ENCODE peak calls at places on chromosomes 6 and 20, in seven cellular contexts. F is ovary, H is cardiac fibroblast, Q is BE2C, X is left lung, E is cardiac muscle cell, K is thyroid gland. U is an unnamed sample.

GRCh38 chr6:46051962-46052361 is 36.3 kb upstream of the CLIC5 start:
- DNase-seq in F (no peak), H (peak; percentile 77), Q (no peak), X (no peak), E (no peak), K (no peak), U (no peak)

GRCh38 chr6:118869350-118869749 is 24.6 kb upstream of the ASF1A start:
- DNase-seq in F (no peak), H (no peak), Q (no peak), X (no peak), E (no peak), K (no peak), U (no peak)

GRCh38 chr6:52538252-52538905 is 38.5 kb downstream of the TRAM2 start:
- DNase-seq in F (no peak), H (no peak), Q (no peak), X (no peak), E (no peak), K (no peak), U (no peak)

GRCh38 chr20:45407067-45407745 is 883 bp upstream of the DBNDD2 start:
- DNase-seq in F (peak; percentile 58), H (peak; percentile 32), Q (no peak), X (peak; percentile 38), E (peak; percentile 82), K (peak; percentile 12), U (no peak)

GRCh38 chr20:23008673-23009072 is 26.4 kb upstream of the SSTR4 start:
- DNase-seq in F (no peak), H (no peak), Q (no peak), X (no peak), E (no peak), K (no peak), U (no peak)

GRCh38 chr20:48625136-48625900 is 202.5 kb downstream of the PREX1 start:
- DNase-seq in F (no peak), H (no peak), Q (no peak), X (no peak), E (no peak), K (no peak), U (no peak)

GRCh38 chr6:72048080-72048479 is 161.7 kb downstream of the RIMS1 start:
- DNase-seq in F (no peak), H (no peak), Q (no peak), X (no peak), E (no peak), K (no peak), U (no peak)

GRCh38 chr20:25510202-25510601 is 75.1 kb downstream of the NINL start:
- DNase-seq in F (no peak), H (no peak), Q (no peak), X (no peak), E (no peak), K (no peak), U (no peak)

GRCh38 chr6:137352859-137353258 is 133.7 kb upstream of the IFNGR1 start:
- DNase-seq in F (no peak), H (peak; percentile 5), Q (no peak), X (no peak), E (no peak), K (no peak), U (no peak)

GRCh38 chr20:11777861-11778570 is 139.7 kb upstream of the BTBD3 start:
- DNase-seq in F (no peak), H (peak; percentile 51), Q (no peak), X (no peak), E (no peak), K (no peak), U (peak; percentile 33)

GRCh38 chr20:21971436-21971835 is 266.0 kb downstream of the PAX1 start:
- DNase-seq in F (no peak), H (no peak), Q (no peak), X (no peak), E (no peak), K (no peak), U (no peak)

GRCh38 chr20:17210983-17211382 is 15.9 kb upstream of the PCSK2 start:
- DNase-seq in F (no peak), H (no peak), Q (no peak), X (no peak), E (no peak), K (no peak), U (no peak)

GRCh38 chr6:5398530-5398929 is 137.2 kb downstream of the FARS2 start:
- DNase-seq in F (no peak), H (peak; percentile 69), Q (no peak), X (no peak), E (peak; percentile 49), K (no peak), U (peak; percentile 17)
- TF ChIP-seq CTCF in F (no peak), H (peak; percentile 57), Q (peak; percentile 60), X (peak; percentile 13), E (peak; percentile 60), K (peak; percentile 44), U (peak; percentile 47)

DNA sequence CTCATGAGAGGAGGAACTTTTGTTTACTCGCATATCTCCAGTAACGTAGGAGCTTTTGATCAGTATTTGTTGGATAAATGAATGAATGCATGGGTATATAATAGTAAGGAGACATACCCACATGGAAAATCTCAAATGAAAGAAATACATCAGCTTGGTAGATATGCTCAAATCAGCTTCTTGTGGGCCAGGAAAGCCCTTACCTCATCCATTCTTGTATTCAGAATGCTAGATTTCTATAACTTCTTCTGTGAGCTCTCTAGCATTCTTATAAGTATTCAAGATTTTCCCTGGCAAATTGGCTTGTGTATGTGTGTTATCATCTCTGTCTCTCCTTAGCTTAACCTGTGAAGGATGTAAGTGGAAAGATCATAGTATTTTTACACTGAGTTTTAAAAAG is 100.8 kb downstream of the OR2B2 start:
- DNase-seq in F (no peak), H (no peak), Q (no peak), X (no peak), E (no peak), K (no peak), U (no peak)
- H3K4me3 ChIP-seq in F (no peak overlapping the region), H (no peak overlapping the region), Q (peak overlapping the region; percentile 95), X (no peak overlapping the region), E (peak overlapping the region; percentile 82), K (no peak overlapping the region), U (no peak overlapping the region)

DNA sequence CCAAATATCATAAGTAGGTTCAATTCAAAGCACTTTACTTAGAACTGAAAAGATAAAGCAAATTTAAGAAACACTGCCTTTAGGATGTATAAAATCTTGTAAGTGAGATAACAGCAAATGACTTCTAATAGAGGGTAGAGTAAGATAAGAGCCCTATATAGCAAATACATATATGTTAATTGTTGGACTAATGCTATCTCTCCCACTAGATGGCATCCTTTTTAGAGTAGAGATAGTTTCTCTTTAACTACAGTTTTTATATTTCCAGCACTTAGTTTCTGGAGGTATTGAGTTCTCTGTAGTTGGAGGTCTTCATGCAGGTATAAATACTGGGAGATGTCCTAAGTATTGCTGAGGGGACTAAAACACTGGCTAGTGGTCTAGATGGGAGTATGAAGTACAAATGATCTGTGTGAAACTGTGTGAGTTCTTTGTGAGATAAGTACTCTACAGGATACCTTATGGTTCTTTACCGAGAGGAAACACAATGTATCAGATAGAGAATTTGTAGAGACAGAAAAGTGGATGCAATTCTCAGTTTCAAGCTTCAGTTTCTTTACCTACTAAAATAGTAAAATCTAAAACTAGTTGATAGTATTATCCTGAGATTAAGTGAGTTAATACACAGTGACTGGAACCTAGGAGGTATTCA is 399.3 kb downstream of the KHDRBS2 start:
- DNase-seq in F (no peak), H (no peak), Q (no peak), X (no peak), E (peak; percentile 22), K (no peak), U (no peak)
- TF ChIP-seq CTCF in F (no peak), H (no peak), Q (no peak), X (no peak), E (no peak), K (no peak), U (no peak)

GRCh38 chr6:27138837-27139752 is 108.4 kb upstream of the PRSS16 start:
- DNase-seq in F (no peak), H (peak; percentile 62), Q (peak; percentile 80), X (peak; percentile 70), E (peak; percentile 63), K (peak; percentile 20), U (no peak)
- H3K4me3 ChIP-seq in F (peak overlapping the region; percentile 36), H (peak overlapping the region; percentile 64), Q (peak overlapping the region; percentile 75), X (peak overlapping the region; percentile 56), E (peak overlapping the region; percentile 33), K (peak overlapping the region; percentile 26), U (peak overlapping the region; percentile 63)

DNA sequence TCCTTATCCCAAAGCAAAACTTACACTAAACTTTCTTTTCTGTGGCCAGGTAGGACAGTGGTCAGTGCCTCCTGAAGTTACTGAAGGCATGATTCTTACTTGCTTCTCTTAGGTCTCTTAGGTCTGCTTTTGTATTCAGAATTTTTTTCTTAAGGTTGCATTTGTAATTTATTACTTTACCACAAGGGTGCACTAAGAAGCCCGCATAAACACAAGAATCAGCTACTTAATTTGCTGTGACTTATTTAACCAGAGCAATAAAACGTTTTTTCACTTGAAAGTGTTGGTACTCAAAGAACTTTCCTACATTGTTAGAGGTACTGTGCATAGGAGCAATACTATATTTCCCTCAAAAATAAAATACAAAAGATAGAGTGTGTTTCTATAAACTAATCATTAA is 75.4 kb upstream of the LAMA2 start:
- DNase-seq in F (no peak), H (peak; percentile 79), Q (no peak), X (no peak), E (peak; percentile 42), K (no peak), U (peak; percentile 19)
- TF ChIP-seq CTCF in F (no peak), H (peak; percentile 54), Q (peak; percentile 36), X (peak; percentile 40), E (peak; percentile 61), K (peak; percentile 41), U (peak; percentile 16)

DNA sequence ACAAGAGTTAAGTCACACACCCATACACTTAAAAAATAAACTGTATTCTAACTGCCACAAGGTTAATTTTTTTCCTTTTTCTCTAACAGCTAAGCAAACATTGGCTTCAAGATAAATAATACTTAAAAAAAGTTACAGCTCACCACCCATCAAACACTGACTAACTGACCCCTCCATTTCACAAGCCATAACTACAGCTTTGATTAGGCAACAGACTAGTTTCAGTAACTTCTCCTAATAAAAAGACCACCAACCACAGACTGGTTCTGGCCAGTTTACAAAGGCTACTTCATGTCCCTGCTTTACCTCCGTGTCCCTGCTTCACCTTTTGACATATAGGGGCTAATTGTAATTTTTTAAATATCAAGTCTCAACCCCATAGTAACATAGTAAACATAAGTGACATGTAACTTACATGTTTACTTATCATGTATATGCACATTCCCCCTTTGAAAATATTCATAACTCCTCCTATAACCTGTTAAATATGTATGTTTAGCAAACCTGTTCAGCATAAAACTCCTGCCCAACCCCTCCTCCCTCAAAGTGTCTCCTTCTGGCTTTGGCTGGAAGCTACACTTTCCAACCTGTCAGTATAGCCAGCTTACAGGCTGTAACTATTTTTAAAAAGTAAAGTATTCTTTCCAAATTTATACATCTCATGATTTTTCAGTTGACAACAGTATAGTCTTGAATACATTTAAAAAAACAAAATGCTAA is 15.1 kb upstream of the POM121L2 start:
- DNase-seq in F (no peak), H (no peak), Q (no peak), X (no peak), E (no peak), K (no peak), U (no peak)
- H3K4me3 ChIP-seq in F (no peak overlapping the region), H (no peak overlapping the region), Q (no peak overlapping the region), X (no peak overlapping the region), E (no peak overlapping the region), K (no peak overlapping the region), U (no peak overlapping the region)